ENCODE peak calls at places on chromosome 7, in six cellular contexts. One of them, this sample, is unnamed.

GRCh38 chr7:120586561-120586960 is 271.4 kb downstream of the TSPAN12 start:
- DNase-seq in fibroblast of lung: no peak
- DNase-seq in ovary: no peak
- DNase-seq in aorta: no peak
- DNase-seq in H9: no peak
- DNase-seq in NT2/D1: no peak
- DNase-seq in this sample: no peak

GRCh38 chr7:122364761-122365280 is 60.3 kb upstream of the FEZF1 start:
- DNase-seq in aorta: no peak
- DNase-seq in ovary: no peak
- DNase-seq in H9: no peak
- DNase-seq in NT2/D1: no peak
- DNase-seq in fibroblast of lung: no peak
- DNase-seq in this sample: no peak

GRCh38 chr7:74029991-74030415 is 2.0 kb downstream of the ELN start:
- DNase-seq in H9: no peak
- DNase-seq in ovary: peak; percentile 46
- DNase-seq in NT2/D1: no peak
- DNase-seq in fibroblast of lung: no peak
- DNase-seq in aorta: peak; percentile 74
- DNase-seq in this sample: no peak

GRCh38 chr7:103729026-103729425 is 260.4 kb downstream of the RELN start:
- DNase-seq in ovary: no peak
- DNase-seq in H9: no peak
- DNase-seq in aorta: no peak
- DNase-seq in NT2/D1: no peak
- DNase-seq in fibroblast of lung: no peak
- DNase-seq in this sample: no peak

GRCh38 chr7:66250711-66251110 is 45.6 kb downstream of the TPST1 start:
- DNase-seq in NT2/D1: no peak
- DNase-seq in ovary: no peak
- DNase-seq in fibroblast of lung: peak; percentile 72
- DNase-seq in aorta: no peak
- DNase-seq in H9: no peak
- DNase-seq in this sample: no peak

GRCh38 chr7:131109011-131109756 is 218.5 kb upstream of the MKLN1 start:
- DNase-seq in H9: no peak
- DNase-seq in NT2/D1: no peak
- DNase-seq in ovary: no peak
- DNase-seq in aorta: no peak
- DNase-seq in fibroblast of lung: peak; percentile 59
- DNase-seq in this sample: no peak

GRCh38 chr7:103658055-103659010 is 212.3 kb upstream of the SLC26A5 start:
- DNase-seq in aorta: no peak
- DNase-seq in ovary: no peak
- DNase-seq in H9: no peak
- DNase-seq in NT2/D1: no peak
- DNase-seq in fibroblast of lung: no peak
- DNase-seq in this sample: no peak

GRCh38 chr7:22364910-22365309 is 8.0 kb upstream of the RAPGEF5 start:
- DNase-seq in fibroblast of lung: no peak
- DNase-seq in ovary: no peak
- DNase-seq in H9: no peak
- DNase-seq in aorta: no peak
- DNase-seq in NT2/D1: no peak
- DNase-seq in this sample: no peak

GRCh38 chr7:104973227-104973626 is 40.8 kb upstream of the KMT2E start:
- DNase-seq in fibroblast of lung: no peak
- DNase-seq in H9: no peak
- DNase-seq in NT2/D1: no peak
- DNase-seq in aorta: no peak
- DNase-seq in ovary: no peak
- DNase-seq in this sample: no peak

GRCh38 chr7:47580175-47580701 is 1.7 kb downstream of the TNS3 start:
- DNase-seq in aorta: no peak
- DNase-seq in NT2/D1: no peak
- DNase-seq in ovary: no peak
- DNase-seq in H9: no peak
- DNase-seq in fibroblast of lung: peak; percentile 56
- DNase-seq in this sample: no peak

GRCh38 chr7:30914611-30915601 is 3.3 kb downstream of the AQP1 start:
- DNase-seq in fibroblast of lung: peak; percentile 43
- DNase-seq in aorta: peak; percentile 94
- DNase-seq in NT2/D1: no peak
- DNase-seq in ovary: no peak
- DNase-seq in H9: no peak
- DNase-seq in this sample: no peak

GRCh38 chr7:134813668-134814067 is 34.2 kb downstream of the CALD1 start:
- DNase-seq in H9: no peak
- DNase-seq in NT2/D1: no peak
- DNase-seq in aorta: no peak
- DNase-seq in ovary: no peak
- DNase-seq in fibroblast of lung: peak; percentile 71
- DNase-seq in this sample: no peak

GRCh38 chr7:112395893-112396292 is 54.4 kb upstream of the IFRD1 start:
- DNase-seq in NT2/D1: no peak
- DNase-seq in fibroblast of lung: no peak
- DNase-seq in aorta: no peak
- DNase-seq in H9: no peak
- DNase-seq in ovary: no peak
- DNase-seq in this sample: no peak

GRCh38 chr7:74280985-74281384 is 8.2 kb upstream of the CLIP2 start:
- DNase-seq in fibroblast of lung: peak; percentile 57
- DNase-seq in H9: no peak
- DNase-seq in NT2/D1: no peak
- DNase-seq in aorta: no peak
- DNase-seq in ovary: no peak
- DNase-seq in this sample: no peak

GRCh38 chr7:69796421-69796820 is 198.1 kb downstream of the AUTS2 start:
- DNase-seq in aorta: no peak
- DNase-seq in NT2/D1: no peak
- DNase-seq in ovary: no peak
- DNase-seq in fibroblast of lung: no peak
- DNase-seq in H9: no peak
- DNase-seq in this sample: no peak

GRCh38 chr7:48224042-48224441 is 52.8 kb downstream of the ABCA13 start:
- DNase-seq in NT2/D1: no peak
- DNase-seq in aorta: no peak
- DNase-seq in fibroblast of lung: no peak
- DNase-seq in H9: no peak
- DNase-seq in ovary: no peak
- DNase-seq in this sample: no peak

GRCh38 chr7:134854816-134855215 is 75.4 kb downstream of the CALD1 start:
- DNase-seq in NT2/D1: no peak
- DNase-seq in ovary: no peak
- DNase-seq in fibroblast of lung: no peak
- DNase-seq in aorta: no peak
- DNase-seq in H9: no peak
- DNase-seq in this sample: no peak

GRCh38 chr7:135684134-135684533 is 21.8 kb downstream of the STMP1 start:
- DNase-seq in aorta: no peak
- DNase-seq in H9: no peak
- DNase-seq in ovary: no peak
- DNase-seq in fibroblast of lung: no peak
- DNase-seq in NT2/D1: no peak
- DNase-seq in this sample: no peak

GRCh38 chr7:85554294-85554877 is 367.5 kb upstream of the SEMA3D start:
- DNase-seq in fibroblast of lung: peak; percentile 88
- DNase-seq in ovary: no peak
- DNase-seq in H9: no peak
- DNase-seq in NT2/D1: peak; percentile 33
- DNase-seq in aorta: no peak
- DNase-seq in this sample: no peak

GRCh38 chr7:101108961-101109360 is 17.9 kb upstream of the SERPINE1 start:
- DNase-seq in ovary: no peak
- DNase-seq in H9: no peak
- DNase-seq in NT2/D1: no peak
- DNase-seq in fibroblast of lung: no peak
- DNase-seq in aorta: no peak
- DNase-seq in this sample: no peak

GRCh38 chr7:95251966-95252365 is 72.4 kb downstream of the PON1 start:
- DNase-seq in H9: no peak
- DNase-seq in ovary: no peak
- DNase-seq in fibroblast of lung: no peak
- DNase-seq in aorta: no peak
- DNase-seq in NT2/D1: no peak
- DNase-seq in this sample: no peak

GRCh38 chr7:117730404-117730803 is 142.8 kb downstream of the CTTNBP2 start:
- DNase-seq in fibroblast of lung: no peak
- DNase-seq in H9: no peak
- DNase-seq in aorta: no peak
- DNase-seq in ovary: no peak
- DNase-seq in NT2/D1: no peak
- DNase-seq in this sample: no peak

GRCh38 chr7:821688-822087 is 10.6 kb upstream of the SUN1 start:
- DNase-seq in aorta: peak; percentile 42
- DNase-seq in H9: no peak
- DNase-seq in ovary: no peak
- DNase-seq in fibroblast of lung: no peak
- DNase-seq in NT2/D1: no peak
- DNase-seq in this sample: no peak

GRCh38 chr7:48096273-48096672 is 7.2 kb downstream of the UPP1 start:
- DNase-seq in aorta: no peak
- DNase-seq in fibroblast of lung: no peak
- DNase-seq in ovary: no peak
- DNase-seq in NT2/D1: no peak
- DNase-seq in H9: no peak
- DNase-seq in this sample: no peak

GRCh38 chr7:141416691-141417268 is 134.4 kb upstream of the AGK start:
- DNase-seq in aorta: no peak
- DNase-seq in H9: no peak
- DNase-seq in fibroblast of lung: no peak
- DNase-seq in ovary: no peak
- DNase-seq in NT2/D1: no peak
- DNase-seq in this sample: no peak

GRCh38 chr7:10940748-10941358 is 32.8 kb upstream of the PHF14 start:
- DNase-seq in fibroblast of lung: no peak
- DNase-seq in NT2/D1: no peak
- DNase-seq in ovary: no peak
- DNase-seq in H9: no peak
- DNase-seq in aorta: no peak
- DNase-seq in this sample: no peak

GRCh38 chr7:50436133-50436802 is 13.9 kb downstream of the FIGNL1 start:
- DNase-seq in H9: no peak
- DNase-seq in NT2/D1: no peak
- DNase-seq in ovary: no peak
- DNase-seq in fibroblast of lung: peak; percentile 74
- DNase-seq in aorta: no peak
- DNase-seq in this sample: no peak

GRCh38 chr7:28400838-28401360 is 11.4 kb upstream of the CREB5 start:
- DNase-seq in aorta: no peak
- DNase-seq in NT2/D1: no peak
- DNase-seq in ovary: no peak
- DNase-seq in fibroblast of lung: no peak
- DNase-seq in H9: no peak
- DNase-seq in this sample: no peak

GRCh38 chr7:13414661-13415105 is 574.8 kb downstream of the ETV1 start:
- DNase-seq in NT2/D1: no peak
- DNase-seq in H9: no peak
- DNase-seq in fibroblast of lung: no peak
- DNase-seq in aorta: no peak
- DNase-seq in ovary: no peak
- DNase-seq in this sample: no peak

GRCh38 chr7:50276446-50276845 is 28.1 kb upstream of the IKZF1 start:
- DNase-seq in aorta: no peak
- DNase-seq in ovary: no peak
- DNase-seq in fibroblast of lung: no peak
- DNase-seq in H9: no peak
- DNase-seq in NT2/D1: no peak
- DNase-seq in this sample: no peak

GRCh38 chr7:156158693-156159092 is 346.4 kb upstream of the SHH start:
- DNase-seq in ovary: no peak
- DNase-seq in fibroblast of lung: no peak
- DNase-seq in H9: no peak
- DNase-seq in aorta: no peak
- DNase-seq in NT2/D1: no peak
- DNase-seq in this sample: no peak
- H3K27me3 ChIP-seq in ovary: no peaks in the 10 kb centered on the region
- H3K27me3 ChIP-seq in fibroblast of lung: no peaks in the 10 kb centered on the region
- H3K27me3 ChIP-seq in H9: no peaks in the 10 kb centered on the region
- H3K27me3 ChIP-seq in aorta: no peaks in the 10 kb centered on the region
- H3K27me3 ChIP-seq in NT2/D1: no peaks in the 10 kb centered on the region
- H3K27me3 ChIP-seq in this sample: no peaks in the 10 kb centered on the region

GRCh38 chr7:42237891-42238531 is 1.0 kb upstream of the GLI3 start:
- DNase-seq in NT2/D1: peak; percentile 68
- DNase-seq in aorta: peak; percentile 86
- DNase-seq in fibroblast of lung: peak; percentile 76
- DNase-seq in ovary: peak; percentile 92
- DNase-seq in H9: peak; percentile 83
- DNase-seq in this sample: no peak
- H3K27me3 ChIP-seq in NT2/D1: peaks cover 8% of the 10 kb centered on the region
- H3K27me3 ChIP-seq in aorta: no peaks in the 10 kb centered on the region
- H3K27me3 ChIP-seq in fibroblast of lung: no peaks in the 10 kb centered on the region
- H3K27me3 ChIP-seq in ovary: no peaks in the 10 kb centered on the region
- H3K27me3 ChIP-seq in H9: no peaks in the 10 kb centered on the region
- H3K27me3 ChIP-seq in this sample: peaks cover 20% of the 10 kb centered on the region

DNA sequence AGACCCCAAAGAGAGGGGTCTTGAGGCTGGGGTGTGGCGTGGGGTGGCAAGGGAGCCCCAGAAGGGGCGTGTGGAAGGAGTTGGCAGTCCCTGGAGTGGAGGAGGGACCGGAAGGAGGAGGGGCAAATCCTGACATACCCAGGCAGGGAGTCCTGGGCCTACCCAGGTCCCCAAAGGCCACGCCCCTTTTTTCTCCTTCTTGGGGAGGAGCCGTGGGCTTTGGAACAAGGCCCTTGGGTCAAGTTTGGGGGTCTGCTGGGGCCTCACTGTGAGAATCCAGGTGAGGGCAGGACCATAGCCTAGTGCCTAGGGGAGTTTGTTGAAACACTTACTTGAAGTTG is 1.2 kb upstream of the SMARCD3 start:
- DNase-seq in NT2/D1: no peak
- DNase-seq in ovary: peak; percentile 78
- DNase-seq in fibroblast of lung: peak; percentile 49
- DNase-seq in H9: peak; percentile 64
- DNase-seq in aorta: peak; percentile 84
- DNase-seq in this sample: no peak
- H3K27me3 ChIP-seq in NT2/D1: peaks cover 83% of the 10 kb centered on the region
- H3K27me3 ChIP-seq in ovary: no peaks in the 10 kb centered on the region
- H3K27me3 ChIP-seq in fibroblast of lung: no peaks in the 10 kb centered on the region
- H3K27me3 ChIP-seq in H9: peaks cover 19% of the 10 kb centered on the region
- H3K27me3 ChIP-seq in aorta: no peaks in the 10 kb centered on the region
- H3K27me3 ChIP-seq in this sample: peaks cover 33% of the 10 kb centered on the region

GRCh38 chr7:151435971-151436370 is 4.0 kb downstream of the CRYGN start:
- DNase-seq in fibroblast of lung: no peak
- DNase-seq in NT2/D1: no peak
- DNase-seq in ovary: peak; percentile 26
- DNase-seq in H9: no peak
- DNase-seq in aorta: no peak
- DNase-seq in this sample: no peak

GRCh38 chr7:151436446-151437162 is 3.3 kb downstream of the CRYGN start:
- DNase-seq in ovary: peak; percentile 62
- DNase-seq in NT2/D1: no peak
- DNase-seq in H9: no peak
- DNase-seq in fibroblast of lung: no peak
- DNase-seq in aorta: peak; percentile 91
- DNase-seq in this sample: no peak

GRCh38 chr7:151433721-151434400 is 6.1 kb downstream of the CRYGN start:
- DNase-seq in fibroblast of lung: no peak
- DNase-seq in ovary: peak; percentile 19
- DNase-seq in NT2/D1: no peak
- DNase-seq in aorta: no peak
- DNase-seq in H9: no peak
- DNase-seq in this sample: no peak

GRCh38 chr7:151434549-151434948 is 5.4 kb downstream of the CRYGN start:
- DNase-seq in ovary: no peak
- DNase-seq in H9: no peak
- DNase-seq in aorta: no peak
- DNase-seq in NT2/D1: no peak
- DNase-seq in fibroblast of lung: no peak
- DNase-seq in this sample: no peak

GRCh38 chr7:151435103-151435916 is 4.6 kb downstream of the CRYGN start:
- DNase-seq in NT2/D1: no peak
- DNase-seq in fibroblast of lung: no peak
- DNase-seq in ovary: peak; percentile 21
- DNase-seq in aorta: no peak
- DNase-seq in H9: no peak
- DNase-seq in this sample: no peak
- H3K27me3 ChIP-seq in NT2/D1: peaks cover 11% of the 10 kb centered on the region
- H3K27me3 ChIP-seq in fibroblast of lung: no peaks in the 10 kb centered on the region
- H3K27me3 ChIP-seq in ovary: no peaks in the 10 kb centered on the region
- H3K27me3 ChIP-seq in aorta: no peaks in the 10 kb centered on the region
- H3K27me3 ChIP-seq in H9: no peaks in the 10 kb centered on the region
- H3K27me3 ChIP-seq in this sample: no peaks in the 10 kb centered on the region